ENCODE peak calls at places on chromosomes 16 and 17, in five cellular contexts. One of them, this sample, is unnamed.

GRCh38 chr17:34386925-34387550 is 24.0 kb upstream of the CCL1 start:
- DNase-seq in activated CD4-positive, CD25-positive, alpha-beta regulatory T cell: no peak
- DNase-seq in fibroblast of pulmonary artery: peak
- DNase-seq in endothelial cell: no peak
- DNase-seq in NCI-H2029 treated with DMSO at 0.1 percent for 48 hours: no peak
- DNase-seq in this sample: no peak

GRCh38 chr16:70651524-70651923 is 5.2 kb downstream of the IL34 start:
- DNase-seq in activated CD4-positive, CD25-positive, alpha-beta regulatory T cell: no peak
- DNase-seq in fibroblast of pulmonary artery: no peak
- DNase-seq in endothelial cell: no peak
- DNase-seq in NCI-H2029 treated with DMSO at 0.1 percent for 48 hours: no peak
- DNase-seq in this sample: no peak

GRCh38 chr17:42283241-42284019 is 4.9 kb upstream of the STAT5A start:
- DNase-seq in activated CD4-positive, CD25-positive, alpha-beta regulatory T cell: no peak
- DNase-seq in fibroblast of pulmonary artery: no peak
- DNase-seq in endothelial cell: no peak
- DNase-seq in NCI-H2029 treated with DMSO at 0.1 percent for 48 hours: no peak
- DNase-seq in this sample: no peak

GRCh38 chr16:82070656-82071369 is 35.8 kb downstream of the HSD17B2 start:
- DNase-seq in activated CD4-positive, CD25-positive, alpha-beta regulatory T cell: no peak
- DNase-seq in fibroblast of pulmonary artery: peak
- DNase-seq in endothelial cell: no peak
- DNase-seq in NCI-H2029 treated with DMSO at 0.1 percent for 48 hours: no peak
- DNase-seq in this sample: no peak

GRCh38 chr17:72342582-72343527 is 222.0 kb downstream of the SOX9 start:
- DNase-seq in activated CD4-positive, CD25-positive, alpha-beta regulatory T cell: no peak
- DNase-seq in fibroblast of pulmonary artery: peak
- DNase-seq in endothelial cell: no peak
- DNase-seq in NCI-H2029 treated with DMSO at 0.1 percent for 48 hours: no peak
- DNase-seq in this sample: peak

GRCh38 chr17:81419886-81420768 is 24.9 kb downstream of the BAHCC1 start:
- DNase-seq in activated CD4-positive, CD25-positive, alpha-beta regulatory T cell: no peak
- DNase-seq in fibroblast of pulmonary artery: no peak
- DNase-seq in endothelial cell: no peak
- DNase-seq in NCI-H2029 treated with DMSO at 0.1 percent for 48 hours: no peak
- DNase-seq in this sample: no peak

GRCh38 chr16:70561623-70562022 is 38.0 kb downstream of the SF3B3 start:
- DNase-seq in activated CD4-positive, CD25-positive, alpha-beta regulatory T cell: no peak
- DNase-seq in fibroblast of pulmonary artery: no peak
- DNase-seq in endothelial cell: no peak
- DNase-seq in NCI-H2029 treated with DMSO at 0.1 percent for 48 hours: no peak
- DNase-seq in this sample: no peak

GRCh38 chr17:78125138-78125913 is 3.2 kb downstream of the TMC6 start:
- DNase-seq in activated CD4-positive, CD25-positive, alpha-beta regulatory T cell: no peak
- DNase-seq in fibroblast of pulmonary artery: no peak
- DNase-seq in endothelial cell: no peak
- DNase-seq in NCI-H2029 treated with DMSO at 0.1 percent for 48 hours: no peak
- DNase-seq in this sample: no peak

GRCh38 chr16:311725-312124 is 28.8 kb downstream of the PDIA2 start:
- DNase-seq in activated CD4-positive, CD25-positive, alpha-beta regulatory T cell: no peak
- DNase-seq in fibroblast of pulmonary artery: no peak
- DNase-seq in endothelial cell: no peak
- DNase-seq in NCI-H2029 treated with DMSO at 0.1 percent for 48 hours: no peak
- DNase-seq in this sample: no peak

GRCh38 chr17:81397314-81398169 is 2.3 kb downstream of the BAHCC1 start:
- DNase-seq in activated CD4-positive, CD25-positive, alpha-beta regulatory T cell: no peak
- DNase-seq in fibroblast of pulmonary artery: peak
- DNase-seq in endothelial cell: peak
- DNase-seq in NCI-H2029 treated with DMSO at 0.1 percent for 48 hours: no peak
- DNase-seq in this sample: no peak

GRCh38 chr17:34634551-34635160 is 55.3 kb downstream of the TMEM132E start:
- DNase-seq in activated CD4-positive, CD25-positive, alpha-beta regulatory T cell: no peak
- DNase-seq in fibroblast of pulmonary artery: no peak
- DNase-seq in endothelial cell: no peak
- DNase-seq in NCI-H2029 treated with DMSO at 0.1 percent for 48 hours: no peak
- DNase-seq in this sample: no peak

GRCh38 chr17:43852571-43852970 is 5.6 kb downstream of the CD300LG start:
- DNase-seq in activated CD4-positive, CD25-positive, alpha-beta regulatory T cell: no peak
- DNase-seq in fibroblast of pulmonary artery: no peak
- DNase-seq in endothelial cell: no peak
- DNase-seq in NCI-H2029 treated with DMSO at 0.1 percent for 48 hours: no peak
- DNase-seq in this sample: no peak

GRCh38 chr17:83109793-83110645 is 30.6 kb downstream of the METRNL start:
- DNase-seq in activated CD4-positive, CD25-positive, alpha-beta regulatory T cell: no peak
- DNase-seq in fibroblast of pulmonary artery: peak
- DNase-seq in endothelial cell: no peak
- DNase-seq in NCI-H2029 treated with DMSO at 0.1 percent for 48 hours: peak
- DNase-seq in this sample: peak

GRCh38 chr17:40447148-40447644 is 3.9 kb downstream of the IGFBP4 start:
- DNase-seq in activated CD4-positive, CD25-positive, alpha-beta regulatory T cell: no peak
- DNase-seq in fibroblast of pulmonary artery: peak
- DNase-seq in endothelial cell: no peak
- DNase-seq in NCI-H2029 treated with DMSO at 0.1 percent for 48 hours: no peak
- DNase-seq in this sample: no peak

GRCh38 chr16:73056911-73057310 is 9.0 kb upstream of the ZFHX3 start:
- DNase-seq in activated CD4-positive, CD25-positive, alpha-beta regulatory T cell: no peak
- DNase-seq in fibroblast of pulmonary artery: peak
- DNase-seq in endothelial cell: no peak
- DNase-seq in NCI-H2029 treated with DMSO at 0.1 percent for 48 hours: no peak
- DNase-seq in this sample: no peak

GRCh38 chr16:83338941-83339340 is 468.8 kb upstream of the HSBP1 start:
- DNase-seq in activated CD4-positive, CD25-positive, alpha-beta regulatory T cell: no peak
- DNase-seq in fibroblast of pulmonary artery: peak
- DNase-seq in endothelial cell: no peak
- DNase-seq in NCI-H2029 treated with DMSO at 0.1 percent for 48 hours: no peak
- DNase-seq in this sample: no peak